ENCODE peak calls at places on chromosomes 12 and 14, in eight cellular contexts. A is left ventricle myocardium inferior, P is kidney epithelial cell, C is astrocyte, E is transverse colon, T is BJ, B is PC-3, H is natural killer cell. D is an unnamed sample.
A peak's percentile ranks its signal among the peaks of the same experiment; 100 is the strongest.

GRCh38 chr14:90830931-90831701 is 14.9 kb upstream of the TTC7B start:
- DNase-seq in A (no peak), P (no peak), C (no peak), E (no peak), T (no peak), B (no peak), H (no peak), D (peak; percentile 82)

GRCh38 chr14:102235275-102235897 is 69.6 kb downstream of the MOK start:
- DNase-seq in A (peak; percentile 88), P (peak; percentile 51), C (peak; percentile 77), E (peak; percentile 87), T (peak; percentile 28), B (peak; percentile 92), H (peak; percentile 59), D (peak; percentile 60)

GRCh38 chr12:62977419-62977818 is 42.5 kb upstream of the PPM1H start:
- DNase-seq in A (no peak), P (peak; percentile 7), C (peak; percentile 19), E (peak; percentile 34), T (peak; percentile 59), B (peak; percentile 60), H (no peak), D (no peak)

GRCh38 chr12:46661161-46661845 is 164.5 kb downstream of the SLC38A4 start:
- DNase-seq in A (no peak), P (peak; percentile 55), C (peak; percentile 89), E (no peak), T (peak; percentile 26), B (peak; percentile 80), H (no peak), D (no peak)

GRCh38 chr12:25789520-25789919 is 169.0 kb upstream of the RASSF8 start:
- DNase-seq in A (no peak), P (no peak), C (peak; percentile 58), E (no peak), T (no peak), B (no peak), H (no peak), D (no peak)

GRCh38 chr14:61569783-61570182 is 125.5 kb upstream of the HIF1A start:
- DNase-seq in A (peak; percentile 55), P (peak; percentile 91), C (peak; percentile 99), E (no peak), T (no peak), B (peak; percentile 95), H (no peak), D (no peak)

GRCh38 chr12:56468216-56469006 is at the start of gene SPRYD4:
- DNase-seq in A (peak; percentile 93), P (peak; percentile 57), C (peak; percentile 83), E (peak; percentile 94), T (peak; percentile 46), B (peak; percentile 94), H (peak; percentile 93), D (peak; percentile 96)

GRCh38 chr14:49921401-49921800 is 28.5 kb downstream of the ARF6 start:
- DNase-seq in A (no peak), P (no peak), C (no peak), E (no peak), T (no peak), B (no peak), H (no peak), D (no peak)

GRCh38 chr14:101791919-101792572 is 30.5 kb downstream of the PPP2R5C start:
- DNase-seq in A (no peak), P (no peak), C (peak; percentile 53), E (no peak), T (no peak), B (peak; percentile 68), H (no peak), D (no peak)

GRCh38 chr14:96965885-96966595 is 168.9 kb downstream of the VRK1 start:
- DNase-seq in A (no peak), P (no peak), C (no peak), E (no peak), T (no peak), B (no peak), H (no peak), D (no peak)

GRCh38 chr14:103650213-103650612 is 21.2 kb downstream of the KLC1 start:
- DNase-seq in A (no peak), P (no peak), C (no peak), E (no peak), T (no peak), B (no peak), H (no peak), D (peak; percentile 2)

GRCh38 chr14:50381008-50381407 is 15.7 kb downstream of the CDKL1 start:
- DNase-seq in A (no peak), P (no peak), C (no peak), E (no peak), T (no peak), B (no peak), H (no peak), D (no peak)

GRCh38 chr12:41409628-41410027 is 221.5 kb downstream of the PDZRN4 start:
- DNase-seq in A (no peak), P (no peak), C (no peak), E (no peak), T (no peak), B (no peak), H (no peak), D (no peak)

GRCh38 chr12:6062427-6063378 is 61.8 kb downstream of the VWF start:
- DNase-seq in A (no peak), P (no peak), C (no peak), E (peak; percentile 58), T (no peak), B (peak; percentile 56), H (peak; percentile 43), D (no peak)
- TF ChIP-seq CTCF in A (peak; percentile 89), P (peak; percentile 99), C (peak; percentile 95), E (peak; percentile 91), T (peak; percentile 98), B (peak; percentile 81), H (peak; percentile 86), D (peak; percentile 96)

GRCh38 chr12:122803937-122804336 is 29.6 kb downstream of the CCDC62 start:
- DNase-seq in A (no peak), P (no peak), C (no peak), E (no peak), T (no peak), B (no peak), H (no peak), D (no peak)
- TF ChIP-seq CTCF in A (no peak), P (no peak), C (no peak), E (no peak), T (no peak), B (no peak), H (no peak), D (no peak)

DNA sequence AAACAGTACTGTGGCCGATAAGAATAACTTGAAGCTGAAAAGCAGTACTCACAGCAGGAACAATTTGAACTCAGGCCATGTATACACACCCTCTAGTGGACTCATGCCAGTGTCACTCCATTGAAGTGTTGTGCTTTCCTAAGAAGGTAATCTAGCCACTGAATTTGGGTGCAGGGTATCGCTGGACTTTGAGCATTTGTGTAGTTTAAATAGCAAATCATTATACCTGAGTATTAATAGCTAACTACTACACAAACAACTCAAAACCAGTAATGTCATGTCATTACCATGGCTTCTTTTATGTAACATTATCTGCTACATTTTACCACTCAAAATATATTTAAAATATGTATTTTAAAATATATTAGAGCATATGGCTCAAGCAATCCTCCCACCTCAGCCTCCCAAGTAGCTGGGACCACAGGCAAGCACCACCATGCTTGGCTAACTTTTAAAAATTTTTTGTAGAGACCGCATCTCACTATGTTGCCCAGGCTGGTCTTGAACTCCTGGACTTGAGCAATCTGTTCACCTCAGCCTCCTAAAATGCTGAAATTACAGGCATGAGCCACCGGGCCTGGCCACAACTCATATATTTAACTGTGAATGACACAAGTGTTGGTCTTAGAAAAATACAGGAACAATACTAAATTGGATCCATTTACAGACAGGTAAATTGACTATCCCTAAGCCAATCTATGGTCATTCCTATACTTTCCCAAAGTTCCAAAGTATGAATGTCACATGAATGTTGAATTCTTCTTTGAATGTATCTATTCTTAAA is 25.6 kb upstream of the ARID4A start:
- DNase-seq in A (no peak), P (no peak), C (peak; percentile 32), E (no peak), T (no peak), B (peak; percentile 70), H (no peak), D (no peak)
- TF ChIP-seq CTCF in A (peak; percentile 55), P (peak; percentile 13), C (peak; percentile 7), E (peak; percentile 13), T (peak; percentile 18), B (peak; percentile 62), H (no peak), D (peak; percentile 54)

DNA sequence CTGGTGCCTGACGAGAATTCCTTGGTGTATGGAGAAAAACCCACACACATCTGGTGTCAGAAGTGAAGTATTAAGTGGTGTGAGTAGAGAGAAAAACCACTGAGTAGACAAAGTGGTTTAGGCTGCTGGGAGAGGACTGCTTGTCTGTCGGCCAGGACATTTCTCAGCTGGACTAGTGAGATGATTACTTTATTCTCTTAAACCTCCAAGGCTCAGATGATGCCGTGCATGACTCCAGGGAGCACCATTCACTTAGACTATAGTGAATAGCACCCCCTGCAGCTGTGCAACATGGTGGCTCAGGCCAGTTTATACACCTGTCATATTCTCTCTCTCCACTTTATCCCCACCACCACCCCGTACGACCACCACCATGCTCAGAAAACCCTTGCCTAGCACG is 28.5 kb upstream of the NFYB start:
- DNase-seq in A (peak; percentile 40), P (no peak), C (peak; percentile 77), E (no peak), T (no peak), B (no peak), H (no peak), D (no peak)
- TF ChIP-seq CTCF in A (peak; percentile 14), P (no peak), C (no peak), E (no peak), T (no peak), B (no peak), H (no peak), D (no peak)

GRCh38 chr12:17527021-17527420 is 563.0 kb downstream of the RERGL start:
- DNase-seq in A (no peak), P (no peak), C (no peak), E (no peak), T (no peak), B (no peak), H (no peak), D (no peak)

DNA sequence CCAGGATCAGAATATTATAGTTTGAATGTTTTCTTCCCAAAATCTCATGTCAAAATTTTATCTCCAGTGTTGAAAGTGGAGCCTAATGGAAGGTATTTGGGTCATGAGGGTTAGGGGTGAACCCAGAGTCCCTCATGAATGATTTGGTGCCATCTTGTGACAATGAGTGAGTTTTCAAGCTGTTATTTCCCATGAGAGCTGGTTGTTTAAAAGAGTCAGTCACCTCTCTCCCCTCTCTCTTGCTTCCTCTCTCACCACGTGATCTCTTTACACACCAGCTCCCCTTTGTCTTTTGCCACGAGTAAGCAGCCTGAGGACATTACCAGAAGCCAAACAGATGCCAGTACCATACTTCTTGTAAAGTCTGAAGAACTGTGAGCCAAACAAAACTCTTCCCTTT is 561.6 kb downstream of the RERGL start:
- DNase-seq in A (no peak), P (no peak), C (no peak), E (no peak), T (no peak), B (peak; percentile 4), H (no peak), D (no peak)
- TF ChIP-seq CTCF in A (no peak), P (no peak), C (no peak), E (no peak), T (no peak), B (no peak), H (no peak), D (no peak)

D was measured in chondrocyte.